ENCODE peak calls at places on chromosomes 6 and 20, in six cellular contexts. A is mucosa of descending colon, E is NB4, H is kidney, C is lower lobe of right lung, R is breast epithelium. V is an unnamed sample.

GRCh38 chr6:65819152-65819551 is 112.1 kb upstream of the EYS start:
- DNase-seq in A (no peak), E (no peak), H (no peak), C (no peak), R (no peak), V (no peak)

GRCh38 chr20:47204008-47204745 is 152.3 kb downstream of the ZMYND8 start:
- DNase-seq in A (no peak), E (no peak), H (no peak), C (no peak), R (no peak), V (no peak)

GRCh38 chr6:138290563-138290962 is 72.3 kb upstream of the PBOV1 start:
- DNase-seq in A (no peak), E (no peak), H (no peak), C (no peak), R (no peak), V (no peak)

GRCh38 chr6:68008445-68008844 is 626.6 kb upstream of the ADGRB3 start:
- DNase-seq in A (no peak), E (no peak), H (no peak), C (no peak), R (no peak), V (no peak)

GRCh38 chr20:24144371-24144770 is 155.8 kb upstream of the GGTLC1 start:
- DNase-seq in A (no peak), E (no peak), H (no peak), C (no peak), R (no peak), V (no peak)

GRCh38 chr20:63969851-63970713 is at the start of gene ZNF512B:
- DNase-seq in A (peak), E (peak), H (peak), C (no peak), R (no peak), V (no peak)

GRCh38 chr20:25009218-25010145 is 16.9 kb upstream of the APMAP start:
- DNase-seq in A (no peak), E (no peak), H (peak), C (no peak), R (no peak), V (no peak)

GRCh38 chr20:64216036-64216435 is 39.5 kb upstream of the PCMTD2 start:
- DNase-seq in A (no peak), E (no peak), H (no peak), C (no peak), R (no peak), V (no peak)

GRCh38 chr6:166584046-166584679 is 2.3 kb downstream of the RAMACL start:
- DNase-seq in A (no peak), E (peak), H (no peak), C (no peak), R (no peak), V (no peak)

GRCh38 chr6:136600818-136601217 is 50.6 kb upstream of the MAP7 start:
- DNase-seq in A (no peak), E (no peak), H (no peak), C (no peak), R (no peak), V (no peak)

GRCh38 chr6:109165392-109165964 is 70.2 kb downstream of the CEP57L1 start:
- DNase-seq in A (peak), E (peak), H (no peak), C (no peak), R (no peak), V (peak)

GRCh38 chr6:3551716-3552511 is 95.1 kb upstream of the SLC22A23 start:
- DNase-seq in A (no peak), E (no peak), H (no peak), C (no peak), R (no peak), V (no peak)

GRCh38 chr6:139257821-139258398 is 33.9 kb downstream of the TXLNB start:
- DNase-seq in A (no peak), E (no peak), H (no peak), C (no peak), R (no peak), V (no peak)

GRCh38 chr6:30219244-30219643 is 6.0 kb upstream of the TRIM26 start:
- DNase-seq in A (peak), E (peak), H (no peak), C (no peak), R (no peak), V (no peak)

GRCh38 chr6:39836621-39837020 is 44.4 kb downstream of the DAAM2 start:
- DNase-seq in A (no peak), E (no peak), H (no peak), C (no peak), R (no peak), V (no peak)

GRCh38 chr20:3687655-3688054 is 5.8 kb upstream of the ADAM33 start:
- DNase-seq in A (no peak), E (peak), H (no peak), C (no peak), R (no peak), V (no peak)

GRCh38 chr20:43459022-43459942 is 1.6 kb downstream of the SRSF6 start:
- DNase-seq in A (peak), E (peak), H (no peak), C (no peak), R (no peak), V (no peak)

GRCh38 chr20:63963348-63963741 is 6.4 kb downstream of the ZNF512B start:
- DNase-seq in A (no peak), E (no peak), H (peak), C (no peak), R (no peak), V (no peak)

GRCh38 chr6:160733045-160733646 is 31.1 kb downstream of the PLG start:
- DNase-seq in A (peak), E (peak), H (no peak), C (no peak), R (no peak), V (no peak)

GRCh38 chr6:109069746-109070145 is 24.9 kb downstream of the SESN1 start:
- DNase-seq in A (no peak), E (no peak), H (no peak), C (no peak), R (no peak), V (no peak)

GRCh38 chr20:19506021-19506420 is 252.0 kb upstream of the RIN2 start:
- DNase-seq in A (no peak), E (no peak), H (no peak), C (no peak), R (no peak), V (no peak)

GRCh38 chr6:136095961-136096360 is 154.2 kb downstream of the MTFR2 start:
- DNase-seq in A (no peak), E (no peak), H (no peak), C (no peak), R (no peak), V (no peak)

GRCh38 chr6:155216312-155217028 is 47.3 kb upstream of the CLDN20 start:
- DNase-seq in A (no peak), E (no peak), H (no peak), C (no peak), R (no peak), V (no peak)

GRCh38 chr6:35294308-35294945 is 3.2 kb upstream of the DEF6 start:
- DNase-seq in A (peak), E (peak), H (no peak), C (no peak), R (no peak), V (no peak)

GRCh38 chr20:9130407-9130995 is 61.6 kb downstream of the PLCB4 start:
- DNase-seq in A (no peak), E (no peak), H (no peak), C (no peak), R (no peak), V (no peak)

DNA sequence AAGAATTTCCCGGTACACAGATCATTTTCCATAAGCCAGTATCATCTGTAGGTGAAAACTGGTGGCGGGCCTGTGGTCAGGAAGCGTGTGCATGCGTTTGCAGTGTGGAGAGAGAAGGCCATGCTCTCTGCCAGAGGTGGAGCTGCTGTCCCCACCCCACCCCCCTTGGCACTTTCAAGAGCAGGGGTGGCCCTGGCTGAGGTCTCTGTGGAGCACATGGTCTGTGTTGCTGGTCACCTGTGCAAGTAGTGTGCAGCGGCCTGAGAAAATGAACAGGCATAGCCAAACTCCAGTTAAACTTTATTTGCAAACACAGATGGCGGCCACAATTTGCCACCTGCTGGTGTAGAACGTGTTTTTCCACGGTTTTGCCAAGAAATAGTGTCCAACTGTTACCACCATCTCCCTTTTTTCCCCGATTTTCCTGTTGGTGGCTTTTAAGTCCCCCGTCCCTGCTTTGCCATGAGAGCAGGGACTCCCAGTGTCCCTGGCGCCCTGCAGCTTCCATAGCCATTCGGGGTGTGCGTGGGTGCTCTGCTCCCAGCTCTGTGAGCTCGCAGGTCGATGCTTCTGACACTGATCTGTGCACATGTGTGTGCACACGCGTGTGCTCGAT is 2.5 kb downstream of the ADRM1 start:
- DNase-seq in A (no peak), E (no peak), H (no peak), C (no peak), R (no peak), V (peak)
- H3K4me3 ChIP-seq in A (no peak), E (peak), H (no peak), C (peak), R (no peak), V (no peak)

GRCh38 chr6:101392561-101393230 is 812 bp upstream of the GRIK2 start:
- DNase-seq in A (no peak), E (no peak), H (no peak), C (no peak), R (no peak), V (no peak)

GRCh38 chr6:101391772-101392560 is 1.5 kb upstream of the GRIK2 start:
- DNase-seq in A (no peak), E (no peak), H (peak), C (no peak), R (no peak), V (no peak)

GRCh38 chr6:101395345-101395744 is 1.8 kb downstream of the GRIK2 start:
- DNase-seq in A (no peak), E (no peak), H (no peak), C (no peak), R (no peak), V (no peak)

GRCh38 chr6:101396552-101397173 is 3.2 kb downstream of the GRIK2 start:
- DNase-seq in A (peak), E (peak), H (no peak), C (no peak), R (no peak), V (peak)

DNA sequence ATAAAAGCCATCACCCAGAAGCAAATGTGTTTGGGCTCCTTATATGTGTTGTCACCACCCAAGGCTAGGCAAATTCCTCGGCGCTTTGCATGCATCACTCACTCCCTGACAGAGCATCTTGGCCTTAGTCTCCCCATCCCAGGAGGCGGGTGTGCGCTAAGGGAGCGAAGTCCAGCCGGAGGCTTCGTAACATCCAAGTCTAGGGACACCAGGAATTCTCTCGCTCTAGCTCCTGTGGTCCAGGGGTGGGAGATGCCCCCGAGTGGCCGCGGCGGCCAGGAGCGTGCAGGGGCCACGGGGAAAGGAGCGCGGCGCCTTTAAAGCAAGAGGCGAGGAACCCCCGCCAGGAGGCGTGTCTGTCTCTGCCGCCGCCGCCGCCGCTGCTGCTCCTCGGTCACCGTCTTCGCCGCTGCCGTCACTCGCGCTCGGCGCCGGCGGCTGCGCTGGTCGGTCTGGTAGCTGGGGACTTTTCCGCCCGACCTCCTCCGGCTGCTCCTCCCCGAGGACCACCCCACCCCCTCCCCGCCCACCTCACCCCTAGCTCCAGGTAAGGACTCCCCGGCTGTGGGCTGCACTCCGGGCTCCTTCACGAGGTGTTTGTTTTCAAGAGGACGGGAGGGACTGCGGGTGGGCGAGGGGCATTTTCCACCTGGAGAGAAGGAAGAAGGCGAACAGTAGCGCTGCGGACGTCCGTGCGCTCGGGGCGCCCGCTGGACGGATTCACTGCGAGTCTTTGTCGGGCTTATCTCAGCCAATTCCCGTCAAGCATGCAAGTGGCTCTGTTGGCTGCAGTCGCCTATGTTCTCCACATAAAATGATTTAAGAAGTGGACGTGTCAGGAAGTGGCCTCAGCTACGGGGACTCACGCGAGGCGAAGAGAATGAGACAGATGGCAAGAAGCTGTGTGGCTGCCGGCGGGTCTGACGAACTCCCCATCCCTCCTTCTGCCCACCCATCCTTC is at the start of gene GRIK2:
- DNase-seq in A (peak), E (peak), H (peak), C (no peak), R (no peak), V (no peak)
- TF ChIP-seq CTCF in A (no peak), E (no peak), H (peak), C (no peak), R (no peak), V (peak)

DNA sequence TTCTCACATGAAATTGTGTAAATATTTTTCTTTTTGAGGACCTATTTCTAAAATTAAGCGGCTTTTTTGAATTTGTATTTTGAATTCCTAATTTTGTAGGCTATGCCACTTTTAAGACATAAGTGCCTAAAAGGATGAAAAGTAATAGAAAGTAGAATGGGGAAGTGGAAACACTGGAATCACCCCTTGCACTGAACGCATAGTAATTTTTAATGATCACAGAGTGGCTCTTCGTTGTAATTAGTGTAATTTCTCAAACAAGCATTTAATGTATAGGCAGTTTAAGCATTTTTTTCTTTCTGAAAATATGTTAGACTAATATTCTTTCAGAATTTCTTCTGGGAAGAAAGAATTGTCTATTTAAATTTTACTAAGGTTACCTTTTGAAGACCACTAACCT is 73.2 kb downstream of the ARID1B start:
- DNase-seq in A (no peak), E (no peak), H (no peak), C (no peak), R (no peak), V (no peak)
- H3K4me3 ChIP-seq in A (no peak), E (no peak), H (no peak), C (no peak), R (no peak), V (no peak)

DNA sequence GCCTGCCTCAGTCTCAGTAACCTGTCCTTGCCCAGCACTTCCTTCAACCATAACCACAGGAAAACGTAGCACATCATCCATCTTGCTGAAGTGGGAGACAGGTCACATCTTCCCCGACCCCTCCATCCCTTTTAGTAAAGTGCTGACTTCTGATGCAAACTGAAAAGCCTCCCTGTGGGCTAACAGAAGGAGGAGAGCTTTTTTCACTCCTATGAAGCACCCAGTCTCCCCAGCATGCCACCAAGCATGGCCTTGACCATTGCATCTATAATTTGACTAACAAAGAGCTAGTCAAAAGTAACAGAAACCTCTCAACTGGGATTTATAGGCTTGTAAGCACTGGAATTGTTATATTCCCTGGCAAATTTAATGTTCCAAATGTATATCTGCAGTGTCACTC is 288.9 kb upstream of the IRAK1BP1 start:
- DNase-seq in A (no peak), E (no peak), H (no peak), C (no peak), R (no peak), V (no peak)
- TF ChIP-seq CTCF in A (no peak), E (no peak), H (no peak), C (no peak), R (no peak), V (no peak)

DNA sequence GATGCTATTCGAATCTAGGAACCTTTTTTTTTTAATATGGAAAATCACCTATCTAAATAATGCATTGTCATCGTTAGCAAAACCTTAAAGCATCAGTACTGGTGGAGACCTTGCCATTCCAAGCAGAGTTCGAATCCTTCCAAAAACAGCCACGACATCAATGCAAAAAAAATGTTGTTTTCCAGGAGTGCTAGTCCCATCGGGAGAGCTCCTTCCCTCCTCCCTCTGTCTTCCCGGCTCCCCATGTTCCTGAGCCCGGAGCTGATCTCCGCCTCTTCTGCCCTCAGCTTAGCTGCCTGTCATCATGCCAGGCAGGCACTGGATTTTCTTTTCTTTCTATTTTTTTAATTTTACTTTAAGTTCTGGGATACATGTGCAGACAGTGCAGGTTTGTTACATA is 153.6 kb upstream of the QKI start:
- DNase-seq in A (no peak), E (no peak), H (no peak), C (no peak), R (no peak), V (no peak)
- H3K4me3 ChIP-seq in A (no peak), E (no peak), H (peak), C (no peak), R (peak), V (peak)

GRCh38 chr6:16817594-16817993 is 56.3 kb upstream of the ATXN1 start:
- DNase-seq in A (no peak), E (no peak), H (no peak), C (no peak), R (no peak), V (no peak)

GRCh38 chr6:16822529-16822928 is 61.3 kb upstream of the ATXN1 start:
- DNase-seq in A (no peak), E (no peak), H (no peak), C (no peak), R (no peak), V (no peak)

GRCh38 chr6:16818992-16819626 is 57.8 kb upstream of the ATXN1 start:
- DNase-seq in A (no peak), E (no peak), H (no peak), C (no peak), R (no peak), V (no peak)

GRCh38 chr6:16821834-16822264 is 60.6 kb upstream of the ATXN1 start:
- DNase-seq in A (no peak), E (no peak), H (no peak), C (no peak), R (no peak), V (no peak)

GRCh38 chr6:16819752-16820151 is 58.5 kb upstream of the ATXN1 start:
- DNase-seq in A (no peak), E (peak), H (no peak), C (no peak), R (no peak), V (no peak)
- TF ChIP-seq CTCF in A (no peak), E (peak), H (no peak), C (no peak), R (no peak), V (peak)

DNA sequence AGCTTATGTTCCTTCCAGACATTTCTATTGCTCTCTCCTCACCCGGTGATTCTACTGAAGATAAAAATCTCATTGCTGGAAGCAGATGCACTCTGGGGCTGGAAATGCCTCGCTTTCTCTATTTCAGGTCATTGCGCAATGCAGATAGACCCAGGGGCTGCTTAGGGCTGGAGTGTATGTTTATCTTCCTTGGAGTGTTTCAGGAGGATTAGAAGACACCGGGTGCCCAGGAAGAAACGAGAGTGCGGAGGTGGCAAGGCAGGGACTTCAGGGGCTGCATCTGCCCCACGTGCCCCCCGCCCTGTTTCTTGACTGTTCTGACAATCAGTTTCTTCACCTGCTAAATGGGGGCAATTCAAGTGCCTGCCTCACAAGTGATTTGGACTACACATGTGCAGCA is 45.6 kb upstream of the IYD start:
- DNase-seq in A (no peak), E (peak), H (no peak), C (no peak), R (no peak), V (no peak)
- H3K4me3 ChIP-seq in A (no peak), E (no peak), H (no peak), C (no peak), R (no peak), V (no peak)

GRCh38 chr6:111478749-111479148 is 4.3 kb downstream of the REV3L start:
- DNase-seq in A (no peak), E (peak), H (no peak), C (no peak), R (no peak), V (no peak)
- TF ChIP-seq CTCF in A (no peak), E (peak), H (peak), C (peak), R (no peak), V (peak)

GRCh38 chr20:1946762-1947534 is 46.9 kb downstream of the PDYN start:
- DNase-seq in A (peak), E (peak), H (no peak), C (peak), R (no peak), V (no peak)
- H3K4me3 ChIP-seq in A (no peak), E (no peak), H (peak), C (peak), R (peak), V (peak)

GRCh38 chr20:46145646-46146045 is 27.5 kb downstream of the CD40 start:
- DNase-seq in A (no peak), E (no peak), H (no peak), C (no peak), R (no peak), V (no peak)
- TF ChIP-seq CTCF in A (no peak), E (no peak), H (no peak), C (no peak), R (no peak), V (no peak)